ENCODE peak calls at places on chromosomes 4 and X, in seven cellular contexts. U is body of pancreas, Y is heart left ventricle, Z is tibial nerve, Q is uterus, K is A549, N is breast epithelium. D is an unnamed sample.

GRCh38 chrX:129875669-129876068 is 30.3 kb upstream of the UTP14A start:
- DNase-seq in U (no peak), Y (no peak), Z (no peak), Q (no peak), K (no peak), N (no peak), D (peak; percentile 43)

GRCh38 chr4:4427478-4427870 is 40.6 kb downstream of the NSG1 start:
- DNase-seq in U (no peak), Y (peak; percentile 6), Z (no peak), Q (no peak), K (no peak), N (no peak), D (no peak)

GRCh38 chr4:29307755-29308154 is 1412.4 kb upstream of the PCDH7 start:
- DNase-seq in U (no peak), Y (no peak), Z (no peak), Q (no peak), K (no peak), N (no peak), D (no peak)

GRCh38 chr4:155944516-155944915 is 9.2 kb downstream of the CTSO start:
- DNase-seq in U (no peak), Y (no peak), Z (no peak), Q (no peak), K (no peak), N (no peak), D (no peak)

GRCh38 chr4:184344899-184345572 is 127.4 kb upstream of the ENPP6 start:
- DNase-seq in U (no peak), Y (no peak), Z (no peak), Q (no peak), K (no peak), N (no peak), D (no peak)

GRCh38 chr4:112817933-112818921 is 181.3 kb downstream of the LARP7 start:
- DNase-seq in U (peak; percentile 31), Y (peak; percentile 64), Z (peak; percentile 77), Q (peak; percentile 68), K (peak; percentile 75), N (peak; percentile 32), D (peak; percentile 51)

GRCh38 chrX:124229374-124229773 is 103.1 kb upstream of the TEX13D start:
- DNase-seq in U (no peak), Y (no peak), Z (no peak), Q (no peak), K (no peak), N (no peak), D (no peak)

GRCh38 chrX:28273751-28274150 is 292.5 kb upstream of the DCAF8L1 start:
- DNase-seq in U (no peak), Y (no peak), Z (no peak), Q (no peak), K (no peak), N (no peak), D (no peak)

GRCh38 chrX:125757794-125758564 is 408.1 kb downstream of the DCAF12L2 start:
- DNase-seq in U (peak; percentile 20), Y (peak; percentile 44), Z (no peak), Q (peak; percentile 39), K (no peak), N (no peak), D (no peak)

GRCh38 chrX:20144491-20144890 is 2.9 kb upstream of the EIF1AX start:
- DNase-seq in U (no peak), Y (no peak), Z (no peak), Q (no peak), K (no peak), N (no peak), D (peak; percentile 38)

GRCh38 chr4:16120720-16121119 is 36.9 kb upstream of the PROM1 start:
- DNase-seq in U (no peak), Y (no peak), Z (no peak), Q (no peak), K (no peak), N (no peak), D (peak; percentile 10)

GRCh38 chr4:164383187-164384181 is 370.4 kb upstream of the SMIM31 start:
- DNase-seq in U (peak; percentile 13), Y (no peak), Z (peak; percentile 21), Q (peak; percentile 52), K (no peak), N (no peak), D (no peak)

GRCh38 chr4:156954598-156954997 is 17.0 kb downstream of the PDGFC start:
- DNase-seq in U (no peak), Y (peak; percentile 40), Z (no peak), Q (no peak), K (no peak), N (no peak), D (no peak)

GRCh38 chr4:97270051-97270450 is 873.2 kb downstream of the STPG2 start:
- DNase-seq in U (no peak), Y (no peak), Z (no peak), Q (no peak), K (no peak), N (no peak), D (no peak)

DNA sequence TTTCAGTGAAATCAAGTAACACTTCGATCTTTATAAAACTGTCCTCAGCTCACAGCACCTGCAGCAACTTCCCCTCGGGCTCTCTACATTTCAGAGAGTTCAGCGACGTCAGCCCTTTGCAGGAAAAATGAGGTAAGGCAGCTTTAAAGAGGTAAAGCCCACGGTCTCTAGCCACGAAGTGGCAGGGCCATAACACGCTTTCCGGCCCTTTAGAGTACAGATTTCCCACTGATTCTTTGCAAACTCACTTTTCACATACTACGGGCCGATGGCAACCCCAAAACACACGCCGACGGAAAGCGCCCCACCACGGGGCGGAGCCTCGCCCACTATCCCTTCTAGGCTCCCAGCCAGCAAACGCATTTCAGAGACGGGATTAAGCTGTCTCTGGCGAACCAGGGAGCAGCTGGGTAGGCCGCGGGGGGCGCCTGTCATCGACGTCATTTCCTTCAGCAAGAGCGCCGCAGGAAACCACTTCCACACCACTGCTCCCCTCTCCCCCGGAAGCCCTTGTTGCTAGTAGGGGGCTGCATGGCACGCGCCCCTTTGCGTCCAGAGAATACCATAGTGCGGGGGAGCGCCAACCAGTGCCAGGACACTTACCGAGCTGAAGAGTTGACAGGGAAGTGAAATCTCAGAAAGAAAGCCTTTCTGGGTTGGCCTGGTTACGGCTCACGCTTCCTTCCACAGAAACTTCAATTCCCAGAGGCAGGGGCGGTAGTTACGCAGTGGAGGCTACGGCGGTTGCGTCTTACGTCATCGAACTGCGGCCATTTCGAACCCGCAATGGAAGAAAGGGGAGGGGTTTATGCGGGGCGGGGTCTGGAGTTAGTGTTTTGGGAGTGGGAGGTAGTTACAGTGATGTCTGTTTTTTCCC is at the start of gene TRMT10A:
- DNase-seq in U (peak; percentile 97), Y (peak; percentile 99), Z (peak; percentile 96), Q (peak; percentile 96), K (peak; percentile 70), N (peak; percentile 97), D (peak; percentile 98)
- TF ChIP-seq POLR2A in U (peak; percentile 88), Y (no peak), Z (peak; percentile 28), Q (peak; percentile 47), K (peak; percentile 22), N (peak; percentile 60), D (peak; percentile 77)

DNA sequence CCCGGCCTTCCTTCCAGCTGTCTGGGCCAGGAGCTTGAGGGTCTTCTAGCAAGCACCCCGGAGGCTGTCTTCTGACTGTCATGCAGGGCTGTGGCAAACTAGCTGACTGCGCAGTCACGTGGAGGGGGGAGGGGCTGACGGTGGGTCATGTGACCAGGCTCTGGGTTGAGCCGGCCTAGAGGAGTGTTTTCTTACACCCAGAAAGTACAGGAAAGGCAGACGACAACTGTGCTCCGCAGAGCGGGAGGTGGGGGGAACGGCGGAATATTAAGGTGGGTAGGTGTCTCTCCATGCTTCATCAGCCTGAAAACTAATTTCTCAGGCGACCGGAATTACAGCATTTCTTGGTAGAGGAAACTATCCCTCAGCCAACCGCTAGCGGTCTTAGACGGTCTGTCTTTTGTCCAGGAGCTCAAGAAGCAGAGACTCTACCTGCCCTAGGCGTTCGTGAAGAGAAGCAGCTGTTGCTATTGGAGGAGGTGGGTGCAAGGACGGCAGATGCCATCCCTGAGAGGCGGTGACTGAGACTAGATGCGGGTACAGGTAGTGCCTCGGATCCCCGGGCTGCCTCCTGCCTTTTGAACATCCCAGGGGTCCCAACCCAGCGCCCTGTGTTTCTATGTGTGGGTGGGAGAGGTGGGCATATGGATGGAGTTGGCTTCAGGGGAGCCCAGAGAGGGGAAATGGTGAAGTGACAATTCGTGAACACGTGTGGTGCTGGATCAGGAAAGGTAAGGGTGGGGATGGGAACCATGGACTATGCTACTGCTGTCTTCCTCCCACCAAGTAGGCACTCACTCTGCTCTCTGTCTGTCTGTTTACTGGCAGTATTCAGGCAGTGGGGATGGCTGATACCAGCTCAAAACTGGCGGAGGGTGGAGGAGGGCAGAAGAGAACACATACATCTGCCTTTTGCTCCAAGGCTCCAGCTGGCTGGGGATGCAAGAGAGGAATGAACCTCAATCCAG is 8.8 kb downstream of the GPRASP1 start:
- DNase-seq in U (peak; percentile 85), Y (peak; percentile 90), Z (peak; percentile 92), Q (peak; percentile 80), K (peak; percentile 69), N (peak; percentile 52), D (peak; percentile 6)
- TF ChIP-seq POLR2A in U (peak; percentile 79), Y (no peak), Z (peak; percentile 20), Q (peak; percentile 32), K (peak; percentile 41), N (no peak), D (no peak)

GRCh38 chr4:47463235-47463956 is at the start of gene COMMD8:
- DNase-seq in U (peak; percentile 97), Y (peak; percentile 98), Z (peak; percentile 96), Q (peak; percentile 97), K (peak; percentile 77), N (peak; percentile 94), D (peak; percentile 96)
- TF ChIP-seq POLR2A in U (peak; percentile 75), Y (no peak), Z (peak; percentile 60), Q (peak; percentile 42), K (peak; percentile 71), N (no peak), D (peak; percentile 66)

GRCh38 chrX:53257166-53257565 is 24.2 kb downstream of the IQSEC2 start:
- DNase-seq in U (no peak), Y (no peak), Z (no peak), Q (no peak), K (no peak), N (no peak), D (no peak)

GRCh38 chrX:53256446-53257041 is 24.8 kb downstream of the IQSEC2 start:
- DNase-seq in U (no peak), Y (no peak), Z (no peak), Q (no peak), K (no peak), N (no peak), D (no peak)

GRCh38 chrX:53257670-53258423 is 23.5 kb downstream of the IQSEC2 start:
- DNase-seq in U (no peak), Y (no peak), Z (no peak), Q (no peak), K (no peak), N (no peak), D (no peak)

GRCh38 chrX:53254570-53255461 is 26.6 kb downstream of the IQSEC2 start:
- DNase-seq in U (no peak), Y (no peak), Z (no peak), Q (no peak), K (no peak), N (no peak), D (no peak)

GRCh38 chrX:53255738-53256191 is 25.6 kb downstream of the IQSEC2 start:
- DNase-seq in U (no peak), Y (no peak), Z (no peak), Q (no peak), K (no peak), N (no peak), D (no peak)
- TF ChIP-seq POLR2A in U (no peak), Y (no peak), Z (no peak), Q (no peak), K (no peak), N (no peak), D (no peak)